ENCODE peak calls at places on chromosomes 13 and 19, in four cellular contexts. V is HepG2, F is A549, N is IMR-90. L is an unnamed sample.

GRCh38 chr13:105518086-105518485 is 1017.4 kb downstream of the EFNB2 start:
- DNase-seq in F (no peak), N (peak), V (no peak), L (no peak)

GRCh38 chr13:27905650-27906049 is 14.2 kb upstream of the PDX1 start:
- DNase-seq in V (no peak), F (no peak), N (no peak), L (no peak)

GRCh38 chr13:27183561-27184147 is 12.0 kb upstream of the USP12 start:
- DNase-seq in F (no peak), N (peak), V (no peak), L (no peak)

GRCh38 chr13:45121421-45121820 is 1.1 kb downstream of the GTF2F2 start:
- DNase-seq in F (no peak), V (peak), N (peak), L (peak)

GRCh38 chr13:24985102-24985501 is 110.8 kb upstream of the PABPC3 start:
- DNase-seq in V (no peak), F (no peak), N (no peak), L (peak)

GRCh38 chr13:60329221-60329983 is 67.6 kb upstream of the TDRD3 start:
- DNase-seq in N (peak), V (peak), F (no peak), L (peak)

GRCh38 chr13:91165758-91166157 is 181.7 kb upstream of the MIR17HG start:
- DNase-seq in F (no peak), N (no peak), V (no peak), L (no peak)

GRCh38 chr19:4316940-4317339 is 12.5 kb downstream of the FSD1 start:
- DNase-seq in N (no peak), V (no peak), F (no peak), L (no peak)

GRCh38 chr19:19488875-19489690 is 26.3 kb downstream of the TSSK6 start:
- DNase-seq in V (peak), F (peak), N (peak), L (peak)

GRCh38 chr19:30357580-30357954 is 14.6 kb upstream of the ZNF536 start:
- DNase-seq in N (no peak), F (no peak), V (no peak), L (no peak)

GRCh38 chr13:79631260-79631659 is 150.3 kb downstream of the NDFIP2 start:
- DNase-seq in N (peak), F (peak), V (no peak), L (no peak)

GRCh38 chr19:15244106-15244803 is 12.0 kb upstream of the EPHX3 start:
- DNase-seq in N (no peak), F (no peak), V (no peak), L (no peak)

GRCh38 chr13:85771856-85772255 is 27.4 kb downstream of the SLITRK6 start:
- DNase-seq in V (no peak), F (no peak), N (peak), L (no peak)

GRCh38 chr19:2274185-2274711 is 7.7 kb downstream of the PEAK3 start:
- DNase-seq in V (no peak), N (no peak), F (no peak), L (no peak)

GRCh38 chr19:2973229-2973628 is 4.1 kb upstream of the TLE6 start:
- DNase-seq in F (no peak), V (no peak), N (no peak), L (no peak)

GRCh38 chr19:39497850-39498261 is 891 bp upstream of the DLL3 start:
- DNase-seq in V (peak), F (no peak), N (peak), L (peak)

GRCh38 chr19:49534632-49535385 is 7.0 kb downstream of the RCN3 start:
- DNase-seq in V (no peak), N (no peak), F (no peak), L (peak)

GRCh38 chr13:50713849-50714248 is 129.6 kb downstream of the DLEU7 start:
- DNase-seq in V (no peak), F (no peak), N (peak), L (no peak)

GRCh38 chr19:18435185-18435841 is 2.6 kb downstream of the ISYNA1 start:
- DNase-seq in N (no peak), F (no peak), V (no peak), L (no peak)

GRCh38 chr19:18895038-18895827 is 725 bp downstream of the CERS1 start:
- DNase-seq in N (no peak), V (peak), F (peak), L (peak)

DNA sequence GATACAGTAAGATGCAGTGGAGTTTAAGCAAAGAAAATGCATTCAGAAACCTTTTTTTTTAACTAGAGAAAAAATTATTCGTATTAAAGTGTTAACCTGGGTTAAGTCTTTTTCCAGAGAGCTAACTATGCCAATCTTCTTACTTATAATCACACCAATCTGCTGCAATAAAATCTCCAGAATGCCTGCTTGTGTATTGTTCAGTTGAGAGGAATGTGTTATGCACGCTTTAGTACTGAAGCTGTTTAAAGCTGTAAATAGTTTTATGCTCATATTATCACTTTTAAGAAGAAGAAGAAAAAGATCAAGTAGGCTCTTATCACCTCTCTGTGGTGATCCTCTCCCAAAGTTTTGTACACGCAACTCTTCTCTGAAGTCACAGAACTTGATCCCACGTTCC is 528.7 kb downstream of the RFC3 start:
- DNase-seq in F (no peak), N (no peak), V (no peak), L (no peak)
- TF ChIP-seq MAZ in F (no peak), N (no peak), V (no peak), L (no peak)

DNA sequence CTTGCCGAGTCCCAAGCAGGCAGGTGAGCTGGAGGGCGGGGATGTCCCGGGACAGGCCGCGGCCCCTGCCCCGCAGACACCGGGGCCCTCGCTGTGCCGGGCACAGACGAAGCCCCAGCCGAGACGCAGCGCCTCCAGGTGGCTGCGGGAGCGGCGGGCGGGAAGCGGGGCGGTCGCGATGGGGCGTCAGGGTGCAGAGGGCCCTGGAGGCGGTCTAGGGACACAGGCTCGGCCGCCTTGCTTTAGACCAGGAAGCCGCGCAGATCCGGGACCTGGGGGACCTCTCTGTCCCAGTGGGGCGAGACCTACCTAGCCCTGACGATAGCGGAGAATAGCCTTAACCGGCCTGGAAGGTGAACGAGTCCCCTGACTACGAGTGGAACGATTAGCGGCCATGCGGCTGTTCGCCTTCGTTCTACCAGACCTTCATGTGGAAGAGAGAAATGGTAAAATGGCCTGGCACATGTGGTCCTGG is 4.2 kb upstream of the ZNF564 start:
- DNase-seq in N (no peak), V (no peak), F (no peak), L (no peak)
- TF ChIP-seq MAZ in N (no peak), V (no peak), F (no peak), L (no peak)

DNA sequence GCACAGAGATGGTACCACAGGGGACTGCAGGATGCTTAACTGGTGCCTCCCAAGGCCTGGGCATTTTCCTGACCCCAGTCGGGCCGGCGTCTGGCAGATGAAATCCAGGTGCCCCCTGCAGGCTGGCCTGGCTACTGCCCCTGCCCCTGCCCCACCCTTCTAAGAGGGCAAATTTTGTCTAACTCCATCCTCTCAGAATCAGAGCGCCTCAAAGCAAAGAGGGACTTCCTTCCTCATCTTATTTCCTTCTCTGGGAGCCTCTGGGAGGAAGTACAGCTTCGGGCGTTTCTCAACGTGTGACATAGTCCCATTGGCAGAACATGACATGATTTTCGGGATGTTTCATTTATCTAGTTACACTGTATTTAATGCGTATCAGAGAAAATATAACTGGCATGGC is 2.7 kb downstream of the PRKACA start:
- DNase-seq in N (no peak), F (peak), V (no peak), L (no peak)
- TF ChIP-seq MAZ in N (no peak), F (no peak), V (no peak), L (no peak)

GRCh38 chr13:111599791-111600190 is 279.3 kb downstream of the TEX29 start:
- DNase-seq in V (no peak), N (no peak), F (no peak), L (no peak)
- TF ChIP-seq MAZ in V (no peak), N (no peak), F (no peak), L (no peak)

GRCh38 chr19:41690801-41691065 is 2.7 kb upstream of the CEACAM7 start:
- DNase-seq in V (no peak), F (no peak), N (no peak), L (no peak)
- TF ChIP-seq MAZ in V (no peak), F (no peak), N (no peak), L (no peak)

L was measured in K562.